ENCODE peak calls at places on chromosomes 16 and 17, in eight cellular contexts. L is KBM-7, K is T follicular helper cell, X is cardiac fibroblast, T is EL, Q is AML-193, G is mucosa of descending colon, Z is RWPE2. U is an unnamed sample.

GRCh38 chr17:27354491-27355081 is 60.7 kb downstream of the WSB1 start:
- DNase-seq in Z (no peak), G (no peak), L (no peak), Q (peak), K (no peak), T (no peak), X (peak), U (no peak)

GRCh38 chr17:73017653-73018052 is 74.8 kb downstream of the SLC39A11 start:
- DNase-seq in G (no peak), K (no peak), T (peak), Q (no peak), Z (no peak), X (peak), L (no peak), U (no peak)

GRCh38 chr17:46972346-46972745 is 6.7 kb downstream of the RPRML start:
- DNase-seq in L (no peak), Z (no peak), Q (no peak), G (peak), K (no peak), X (no peak), T (no peak), U (no peak)

GRCh38 chr17:41762391-41762790 is 24.1 kb downstream of the JUP start:
- DNase-seq in Z (no peak), Q (no peak), X (no peak), L (no peak), K (no peak), T (no peak), G (no peak), U (no peak)

GRCh38 chr16:78659668-78660217 is 560.3 kb downstream of the WWOX start:
- DNase-seq in Z (no peak), L (no peak), Q (no peak), T (no peak), K (no peak), X (no peak), G (no peak), U (no peak)

GRCh38 chr17:27529230-27529796 is 73.1 kb downstream of the KSR1 start:
- DNase-seq in Q (peak), L (peak), T (no peak), G (no peak), X (peak), K (no peak), Z (no peak), U (no peak)

GRCh38 chr17:31517524-31517923 is 126.0 kb downstream of the RAB11FIP4 start:
- DNase-seq in G (no peak), X (no peak), T (no peak), K (no peak), L (no peak), Z (no peak), Q (no peak), U (no peak)

GRCh38 chr17:46056800-46057304 is 57.8 kb downstream of the STH start:
- DNase-seq in G (no peak), Z (no peak), K (no peak), L (no peak), T (peak), X (peak), Q (peak), U (no peak)

GRCh38 chr16:86663691-86664517 is 85.6 kb downstream of the FOXL1 start:
- DNase-seq in L (no peak), T (peak), G (no peak), K (no peak), X (peak), Z (no peak), Q (no peak), U (no peak)

GRCh38 chr17:57234252-57235092 is 21.9 kb upstream of the MSI2 start:
- DNase-seq in Z (no peak), G (no peak), T (no peak), K (no peak), Q (no peak), X (no peak), L (no peak), U (no peak)

GRCh38 chr16:27322858-27323780 is 9.3 kb downstream of the IL4R start:
- DNase-seq in G (peak), L (no peak), Z (peak), K (no peak), X (no peak), Q (no peak), T (no peak), U (no peak)

GRCh38 chr16:9141813-9142212 is 50.4 kb downstream of the HAPSTR1 start:
- DNase-seq in L (no peak), T (no peak), X (no peak), K (no peak), Z (no peak), Q (no peak), G (no peak), U (no peak)

GRCh38 chr17:39485555-39485954 is 24.3 kb downstream of the CDK12 start:
- DNase-seq in G (no peak), Z (no peak), T (peak), K (no peak), Q (peak), X (peak), L (no peak), U (no peak)

GRCh38 chr17:55295411-55296170 is 30.8 kb downstream of the HLF start:
- DNase-seq in K (peak), X (peak), Q (peak), L (peak), G (peak), T (peak), Z (no peak), U (peak)

GRCh38 chr16:65394306-65394705 is 272.4 kb upstream of the CDH11 start:
- DNase-seq in T (no peak), Z (no peak), X (no peak), K (no peak), G (no peak), L (no peak), Q (no peak), U (no peak)

GRCh38 chr16:50676684-50677225 is 4.4 kb downstream of the SNX20 start:
- DNase-seq in Z (no peak), K (no peak), T (no peak), X (no peak), G (no peak), L (no peak), Q (no peak), U (no peak)

GRCh38 chr17:3777366-3777765 is 23.6 kb downstream of the ITGAE start:
- DNase-seq in G (no peak), K (no peak), T (no peak), L (no peak), X (no peak), Q (no peak), Z (no peak), U (no peak)

GRCh38 chr17:81665205-81666091 is 957 bp downstream of the OXLD1 start:
- DNase-seq in L (peak), T (peak), X (peak), Q (peak), G (peak), Z (no peak), K (no peak), U (no peak)

GRCh38 chr17:40980594-40980993 is 3.5 kb downstream of the KRT40 start:
- DNase-seq in Z (no peak), G (no peak), Q (no peak), K (no peak), T (no peak), X (peak), L (no peak), U (no peak)

GRCh38 chr17:20122236-20122879 is 113.2 kb downstream of the SPECC1 start:
- DNase-seq in T (no peak), G (peak), K (no peak), L (no peak), Z (no peak), X (no peak), Q (no peak), U (no peak)

GRCh38 chr17:73331060-73331459 is 19.3 kb upstream of the CDC42EP4 start:
- DNase-seq in Z (no peak), L (no peak), T (no peak), G (no peak), K (no peak), Q (no peak), X (no peak), U (no peak)

GRCh38 chr17:68398731-68399637 is 58.3 kb downstream of the WIPI1 start:
- DNase-seq in L (peak), Z (no peak), T (peak), Q (peak), X (peak), K (no peak), G (peak), U (no peak)

GRCh38 chr17:64662774-64663367 is 764 bp upstream of the SMURF2 start:
- DNase-seq in Q (no peak), L (no peak), Z (peak), X (no peak), T (no peak), K (no peak), G (no peak), U (no peak)

GRCh38 chr17:67602974-67603373 is 114.8 kb upstream of the NOL11 start:
- DNase-seq in Q (peak), G (no peak), K (peak), L (peak), T (peak), Z (peak), X (peak), U (no peak)

GRCh38 chr17:43114101-43114691 is 11.0 kb downstream of the BRCA1 start:
- DNase-seq in G (no peak), Q (no peak), K (no peak), T (peak), L (no peak), X (peak), Z (no peak), U (no peak)

GRCh38 chr16:68529931-68530667 is 9.0 kb upstream of the ZFP90 start:
- DNase-seq in X (peak), T (peak), L (no peak), Q (peak), G (peak), Z (peak), K (peak), U (peak)

GRCh38 chr17:48530208-48530886 is 464 bp downstream of the HOXB1 start:
- DNase-seq in G (no peak), L (no peak), Q (no peak), K (no peak), T (no peak), X (no peak), Z (peak), U (no peak)

GRCh38 chr17:61314368-61315078 is 85.1 kb upstream of the TBX2 start:
- DNase-seq in X (peak), K (no peak), G (no peak), L (no peak), Q (no peak), T (no peak), Z (no peak), U (no peak)

GRCh38 chr17:57868775-57869598 is 19.1 kb upstream of the MRPS23 start:
- DNase-seq in Q (peak), K (no peak), X (no peak), Z (no peak), G (no peak), T (no peak), L (peak), U (no peak)

GRCh38 chr17:79340771-79341528 is 266.3 kb downstream of the ENGASE start:
- DNase-seq in Q (no peak), L (no peak), X (no peak), Z (no peak), K (no peak), G (no peak), T (no peak), U (no peak)

GRCh38 chr16:64122177-64122576 is 999.7 kb downstream of the CDH11 start:
- DNase-seq in K (no peak), Z (no peak), L (no peak), G (no peak), X (no peak), T (no peak), Q (no peak), U (no peak)